ENCODE peak calls at places on chromosomes 11 and 22, in ten cellular contexts. Q is pancreas; B is stomach; D is CD8-positive, alpha-beta T cell; O is psoas muscle; A is heart right ventricle; W is esophagus squamous epithelium; R is heart left ventricle; T is suprapubic skin; Z is GM23338. C is an unnamed sample.

GRCh38 chr11:65894034-65894591 is 3.6 kb downstream of the CCDC85B start:
- DNase-seq in R (peak; percentile 66), Z (no peak), D (peak; percentile 53), O (no peak), B (no peak), W (no peak), T (no peak), Q (no peak), A (peak; percentile 73), C (no peak)

GRCh38 chr11:61507962-61508824 is at the start of gene LRRC10B:
- DNase-seq in R (no peak), D (no peak), Q (no peak), Z (peak; percentile 95), A (no peak), B (no peak), W (no peak), O (no peak), T (no peak), C (no peak)

GRCh38 chr11:35811783-35812182 is 132.1 kb upstream of the LDLRAD3 start:
- DNase-seq in B (no peak), R (no peak), Q (no peak), W (no peak), Z (no peak), T (no peak), D (no peak), O (no peak), A (no peak), C (no peak)

GRCh38 chr22:21766933-21767462 is 31.4 kb upstream of the YPEL1 start:
- DNase-seq in Q (no peak), T (no peak), D (peak; percentile 62), Z (no peak), O (no peak), B (peak; percentile 29), A (no peak), R (no peak), W (no peak), C (no peak)

GRCh38 chr22:30474683-30475424 is 3.0 kb upstream of the SEC14L3 start:
- DNase-seq in T (no peak), D (peak; percentile 20), Q (no peak), Z (peak; percentile 74), B (peak; percentile 37), R (no peak), W (no peak), A (no peak), O (no peak), C (no peak)

GRCh38 chr11:126585388-126586302 is 230.2 kb downstream of the ST3GAL4 start:
- DNase-seq in O (peak; percentile 66), D (no peak), A (peak; percentile 84), Q (peak; percentile 80), R (peak; percentile 70), Z (peak; percentile 86), B (peak; percentile 29), W (no peak), T (peak; percentile 75), C (peak; percentile 33)

GRCh38 chr11:26331911-26332571 is at the start of gene ANO3:
- DNase-seq in B (peak; percentile 57), R (peak; percentile 14), O (peak; percentile 68), Q (peak; percentile 85), Z (peak; percentile 97), D (no peak), T (no peak), W (no peak), A (peak; percentile 8), C (no peak)

GRCh38 chr22:22119003-22119402 is 125.6 kb upstream of the VPREB1 start:
- DNase-seq in Z (no peak), O (no peak), Q (no peak), W (no peak), B (no peak), T (no peak), D (no peak), A (no peak), R (no peak), C (no peak)

GRCh38 chr11:71951741-71952310 is 23.0 kb downstream of the RNF121 start:
- DNase-seq in D (no peak), A (no peak), W (no peak), T (no peak), O (no peak), Q (no peak), R (no peak), B (no peak), Z (no peak), C (no peak)

GRCh38 chr11:123640677-123641494 is 13.5 kb downstream of the SCN3B start:
- DNase-seq in B (peak; percentile 53), W (no peak), O (peak; percentile 73), Z (peak; percentile 83), T (no peak), A (peak; percentile 19), Q (peak; percentile 46), R (peak; percentile 20), D (peak; percentile 35), C (no peak)

GRCh38 chr11:19259487-19260345 is 19.0 kb upstream of the E2F8 start:
- DNase-seq in W (no peak), B (peak; percentile 80), A (peak; percentile 57), Z (peak; percentile 68), O (peak; percentile 80), R (peak; percentile 27), D (peak; percentile 63), T (peak; percentile 72), Q (peak; percentile 63), C (peak; percentile 53)

GRCh38 chr11:130131957-130132850 is 27.4 kb upstream of the ST14 start:
- DNase-seq in W (no peak), Q (no peak), A (peak; percentile 56), R (peak; percentile 41), O (no peak), B (peak; percentile 41), D (peak; percentile 54), Z (peak; percentile 87), T (no peak), C (no peak)

GRCh38 chr11:9095421-9095820 is 4.0 kb upstream of the SCUBE2 start:
- DNase-seq in R (no peak), T (no peak), A (no peak), D (no peak), Z (peak; percentile 35), O (no peak), Q (no peak), B (no peak), W (no peak), C (no peak)

GRCh38 chr11:12497431-12497830 is 120.1 kb downstream of the PARVA start:
- DNase-seq in B (no peak), A (no peak), Z (no peak), W (no peak), Q (no peak), R (no peak), T (no peak), O (no peak), D (no peak), C (no peak)
- H3K27ac ChIP-seq in B (no peak overlapping the region), A (no peak overlapping the region), Z (no peak overlapping the region), W (no peak overlapping the region), Q (no peak overlapping the region), R (no peak overlapping the region), T (no peak overlapping the region), O (no peak overlapping the region), D (no peak overlapping the region), C (no peak overlapping the region)

GRCh38 chr22:46061124-46061410 is 84.1 kb upstream of the WNT7B start:
- DNase-seq in W (no peak), T (no peak), A (no peak), Z (no peak), D (no peak), Q (peak; percentile 26), B (no peak), R (no peak), O (no peak), C (no peak)

GRCh38 chr22:46057762-46058420 is 80.9 kb upstream of the WNT7B start:
- DNase-seq in R (peak; percentile 72), D (peak; percentile 27), O (peak; percentile 76), W (no peak), A (peak; percentile 78), B (peak; percentile 57), T (peak; percentile 64), Z (no peak), Q (peak; percentile 43), C (peak; percentile 53)

GRCh38 chr22:46057206-46057605 is 80.2 kb upstream of the WNT7B start:
- DNase-seq in Q (peak; percentile 37), B (peak; percentile 25), R (no peak), O (peak; percentile 62), W (no peak), Z (no peak), A (no peak), T (peak; percentile 37), D (no peak), C (peak; percentile 17)

GRCh38 chr22:46060292-46061123 is 83.5 kb upstream of the WNT7B start:
- DNase-seq in W (no peak), O (no peak), T (no peak), Q (no peak), D (no peak), Z (no peak), B (peak; percentile 23), R (no peak), A (no peak), C (no peak)

GRCh38 chr22:46058591-46059519 is 81.9 kb upstream of the WNT7B start:
- DNase-seq in B (peak; percentile 25), O (peak; percentile 56), W (no peak), D (no peak), R (peak; percentile 10), Z (no peak), A (peak; percentile 30), Q (peak; percentile 38), T (peak; percentile 70), C (no peak)
- H3K27me3 ChIP-seq in B (no peaks in the 10 kb centered on the region), O (no peaks in the 10 kb centered on the region), W (no peaks in the 10 kb centered on the region), D (no peaks in the 10 kb centered on the region), R (no peaks in the 10 kb centered on the region), Z (peaks cover 39% of the 10 kb centered on the region), A (no peaks in the 10 kb centered on the region), Q (no peaks in the 10 kb centered on the region), T (no peaks in the 10 kb centered on the region), C (no peaks in the 10 kb centered on the region)

GRCh38 chr22:23772315-23773246 is at the start of gene MMP11:
- DNase-seq in D (peak; percentile 52), R (peak; percentile 65), Z (peak; percentile 82), B (peak; percentile 67), O (peak; percentile 77), T (peak; percentile 77), Q (peak; percentile 76), A (peak; percentile 61), W (no peak), C (peak; percentile 49)
- TF ChIP-seq CTCF in D (no peak), R (no peak), Z (no peak), B (no peak), O (no peak), T (no peak), Q (no peak), A (peak; percentile 27), W (no peak), C (no peak)

DNA sequence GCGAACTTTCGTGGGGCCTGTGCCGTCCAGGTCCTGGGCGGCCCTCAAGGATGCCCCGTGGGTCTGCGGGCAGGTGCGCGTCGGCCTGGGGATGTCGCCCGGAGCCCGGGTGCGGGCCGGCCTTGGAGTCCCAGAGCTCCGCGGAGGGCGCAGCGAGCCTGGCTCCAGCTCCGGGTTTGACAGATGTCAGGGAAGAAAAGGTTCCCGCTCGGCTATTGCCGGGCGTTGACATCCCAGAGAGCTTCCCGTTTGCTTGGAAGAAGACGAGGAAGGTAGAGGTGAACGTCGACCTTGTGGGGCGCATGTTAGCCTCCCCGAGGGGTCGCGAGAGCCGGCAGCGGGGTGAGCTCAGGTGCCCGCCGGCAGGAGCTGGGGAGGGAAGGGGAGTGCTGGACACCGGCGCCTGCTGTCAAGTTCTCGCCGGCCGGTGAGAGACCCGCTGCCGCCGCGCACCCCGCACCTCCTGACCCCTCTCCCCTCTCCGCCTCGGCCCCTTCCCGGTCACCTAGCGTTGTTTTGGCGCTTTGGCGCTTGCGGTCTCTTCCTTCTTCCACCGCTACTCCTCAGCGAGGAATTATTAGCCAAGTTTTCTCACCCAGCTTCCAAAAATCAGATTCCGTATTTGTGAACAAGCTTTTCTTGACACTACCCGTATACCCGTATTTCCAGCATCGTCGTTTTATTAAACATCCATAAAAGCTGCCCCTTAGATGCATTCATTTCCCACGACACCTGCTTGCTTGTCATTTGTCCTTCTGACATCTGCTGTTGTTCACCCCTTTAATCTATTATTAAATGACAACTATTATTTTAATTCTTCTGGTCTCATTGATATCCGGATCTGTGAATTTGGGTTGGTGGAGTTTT is 1.3 kb downstream of the BMAL1 start:
- DNase-seq in W (no peak), Z (peak; percentile 60), A (no peak), O (peak; percentile 54), D (no peak), R (no peak), B (no peak), T (no peak), Q (no peak), C (no peak)
- H3K27ac ChIP-seq in W (peak overlapping the region; percentile 95), Z (no peak overlapping the region), A (no peak overlapping the region), O (peak overlapping the region; percentile 93), D (peak overlapping the region; percentile 68), R (peak overlapping the region; percentile 86), B (peak overlapping the region; percentile 92), T (peak overlapping the region; percentile 98), Q (no peak overlapping the region), C (peak overlapping the region; percentile 94)

C was measured in tibial nerve.